ENCODE peak calls at places on chromosome 5, in nine cellular contexts. One of them, this sample, is unnamed.
A peak's percentile ranks its signal among the peaks of the same experiment; 100 is the strongest.

GRCh38 chr5:124741711-124742496 is 4.5 kb downstream of the ZNF608 start:
- DNase-seq in breast epithelium: no peak
- DNase-seq in GM12878: no peak
- DNase-seq in IMR-90: peak; percentile 83
- DNase-seq in adrenal gland: peak; percentile 62
- DNase-seq in heart left ventricle: no peak
- DNase-seq in stomach: peak; percentile 55
- DNase-seq in body of pancreas: peak; percentile 79
- DNase-seq in A549: no peak
- DNase-seq in this sample: no peak

GRCh38 chr5:163448491-163448890 is 11.1 kb downstream of the CCNG1 start:
- DNase-seq in breast epithelium: no peak
- DNase-seq in GM12878: no peak
- DNase-seq in IMR-90: no peak
- DNase-seq in adrenal gland: no peak
- DNase-seq in heart left ventricle: no peak
- DNase-seq in stomach: no peak
- DNase-seq in body of pancreas: no peak
- DNase-seq in A549: no peak
- DNase-seq in this sample: no peak

GRCh38 chr5:68344447-68345111 is 129.0 kb downstream of the PIK3R1 start:
- DNase-seq in breast epithelium: no peak
- DNase-seq in GM12878: no peak
- DNase-seq in IMR-90: peak; percentile 50
- DNase-seq in adrenal gland: peak; percentile 39
- DNase-seq in heart left ventricle: no peak
- DNase-seq in stomach: no peak
- DNase-seq in body of pancreas: no peak
- DNase-seq in A549: no peak
- DNase-seq in this sample: no peak

GRCh38 chr5:174769005-174769404 is 44.6 kb downstream of the MSX2 start:
- DNase-seq in breast epithelium: no peak
- DNase-seq in GM12878: no peak
- DNase-seq in IMR-90: no peak
- DNase-seq in adrenal gland: no peak
- DNase-seq in heart left ventricle: no peak
- DNase-seq in stomach: no peak
- DNase-seq in body of pancreas: no peak
- DNase-seq in A549: no peak
- DNase-seq in this sample: no peak

GRCh38 chr5:81854915-81855314 is 104.0 kb upstream of the SSBP2 start:
- DNase-seq in breast epithelium: no peak
- DNase-seq in GM12878: no peak
- DNase-seq in IMR-90: no peak
- DNase-seq in adrenal gland: no peak
- DNase-seq in heart left ventricle: no peak
- DNase-seq in stomach: no peak
- DNase-seq in body of pancreas: no peak
- DNase-seq in A549: no peak
- DNase-seq in this sample: no peak

GRCh38 chr5:115977988-115978387 is 15.7 kb downstream of the LVRN start:
- DNase-seq in breast epithelium: no peak
- DNase-seq in GM12878: no peak
- DNase-seq in IMR-90: peak; percentile 92
- DNase-seq in adrenal gland: no peak
- DNase-seq in heart left ventricle: no peak
- DNase-seq in stomach: no peak
- DNase-seq in body of pancreas: no peak
- DNase-seq in A549: no peak
- DNase-seq in this sample: no peak

GRCh38 chr5:113276001-113276400 is 158.8 kb downstream of the TSSK1B start:
- DNase-seq in breast epithelium: no peak
- DNase-seq in GM12878: no peak
- DNase-seq in IMR-90: no peak
- DNase-seq in adrenal gland: no peak
- DNase-seq in heart left ventricle: no peak
- DNase-seq in stomach: no peak
- DNase-seq in body of pancreas: no peak
- DNase-seq in A549: no peak
- DNase-seq in this sample: no peak

GRCh38 chr5:34415559-34416198 is 240.4 kb upstream of the RAI14 start:
- DNase-seq in breast epithelium: no peak
- DNase-seq in GM12878: peak; percentile 23
- DNase-seq in IMR-90: peak; percentile 63
- DNase-seq in adrenal gland: no peak
- DNase-seq in heart left ventricle: no peak
- DNase-seq in stomach: no peak
- DNase-seq in body of pancreas: no peak
- DNase-seq in A549: no peak
- DNase-seq in this sample: no peak

GRCh38 chr5:179914032-179914755 is 6.5 kb upstream of the TBC1D9B start:
- DNase-seq in breast epithelium: peak; percentile 67
- DNase-seq in GM12878: no peak
- DNase-seq in IMR-90: peak; percentile 53
- DNase-seq in adrenal gland: no peak
- DNase-seq in heart left ventricle: no peak
- DNase-seq in stomach: no peak
- DNase-seq in body of pancreas: no peak
- DNase-seq in A549: peak; percentile 25
- DNase-seq in this sample: no peak

GRCh38 chr5:56094579-56095361 is 100.0 kb upstream of the IL6ST start:
- DNase-seq in breast epithelium: no peak
- DNase-seq in GM12878: no peak
- DNase-seq in IMR-90: no peak
- DNase-seq in adrenal gland: no peak
- DNase-seq in heart left ventricle: no peak
- DNase-seq in stomach: no peak
- DNase-seq in body of pancreas: no peak
- DNase-seq in A549: no peak
- DNase-seq in this sample: no peak

GRCh38 chr5:40570408-40571129 is 109.1 kb upstream of the PTGER4 start:
- DNase-seq in breast epithelium: no peak
- DNase-seq in GM12878: peak; percentile 26
- DNase-seq in IMR-90: peak; percentile 90
- DNase-seq in adrenal gland: no peak
- DNase-seq in heart left ventricle: no peak
- DNase-seq in stomach: no peak
- DNase-seq in body of pancreas: no peak
- DNase-seq in A549: peak; percentile 8
- DNase-seq in this sample: no peak

GRCh38 chr5:44506561-44506960 is 117.3 kb upstream of the FGF10 start:
- DNase-seq in breast epithelium: no peak
- DNase-seq in GM12878: no peak
- DNase-seq in IMR-90: no peak
- DNase-seq in adrenal gland: no peak
- DNase-seq in heart left ventricle: no peak
- DNase-seq in stomach: no peak
- DNase-seq in body of pancreas: no peak
- DNase-seq in A549: no peak
- DNase-seq in this sample: no peak

GRCh38 chr5:91487420-91487819 is 104.3 kb upstream of the ARRDC3 start:
- DNase-seq in breast epithelium: no peak
- DNase-seq in GM12878: no peak
- DNase-seq in IMR-90: no peak
- DNase-seq in adrenal gland: no peak
- DNase-seq in heart left ventricle: no peak
- DNase-seq in stomach: no peak
- DNase-seq in body of pancreas: no peak
- DNase-seq in A549: no peak
- DNase-seq in this sample: no peak

GRCh38 chr5:61052870-61053269 is 107.9 kb downstream of the NDUFAF2 start:
- DNase-seq in breast epithelium: no peak
- DNase-seq in GM12878: no peak
- DNase-seq in IMR-90: peak; percentile 91
- DNase-seq in adrenal gland: no peak
- DNase-seq in heart left ventricle: no peak
- DNase-seq in stomach: no peak
- DNase-seq in body of pancreas: no peak
- DNase-seq in A549: peak; percentile 3
- DNase-seq in this sample: no peak

GRCh38 chr5:122311888-122312669 is at the start of gene SNCAIP:
- DNase-seq in breast epithelium: no peak
- DNase-seq in GM12878: no peak
- DNase-seq in IMR-90: peak; percentile 64
- DNase-seq in adrenal gland: peak; percentile 33
- DNase-seq in heart left ventricle: peak; percentile 71
- DNase-seq in stomach: peak; percentile 40
- DNase-seq in body of pancreas: peak; percentile 20
- DNase-seq in A549: peak; percentile 10
- DNase-seq in this sample: peak; percentile 78

GRCh38 chr5:65141487-65141886 is 340.2 kb downstream of the ADAMTS6 start:
- DNase-seq in breast epithelium: no peak
- DNase-seq in GM12878: no peak
- DNase-seq in IMR-90: no peak
- DNase-seq in adrenal gland: no peak
- DNase-seq in heart left ventricle: no peak
- DNase-seq in stomach: no peak
- DNase-seq in body of pancreas: no peak
- DNase-seq in A549: no peak
- DNase-seq in this sample: no peak

GRCh38 chr5:1543398-1544293 is 19.9 kb upstream of the LPCAT1 start:
- DNase-seq in breast epithelium: peak; percentile 10
- DNase-seq in GM12878: no peak
- DNase-seq in IMR-90: no peak
- DNase-seq in adrenal gland: no peak
- DNase-seq in heart left ventricle: peak; percentile 27
- DNase-seq in stomach: no peak
- DNase-seq in body of pancreas: no peak
- DNase-seq in A549: no peak
- DNase-seq in this sample: peak; percentile 33

GRCh38 chr5:16574789-16575785 is 41.7 kb downstream of the RETREG1 start:
- DNase-seq in breast epithelium: peak; percentile 76
- DNase-seq in GM12878: no peak
- DNase-seq in IMR-90: peak; percentile 89
- DNase-seq in adrenal gland: no peak
- DNase-seq in heart left ventricle: no peak
- DNase-seq in stomach: no peak
- DNase-seq in body of pancreas: no peak
- DNase-seq in A549: no peak
- DNase-seq in this sample: no peak

GRCh38 chr5:170070556-170071412 is 34.9 kb upstream of the FOXI1 start:
- DNase-seq in breast epithelium: no peak
- DNase-seq in GM12878: no peak
- DNase-seq in IMR-90: peak; percentile 45
- DNase-seq in adrenal gland: peak; percentile 53
- DNase-seq in heart left ventricle: no peak
- DNase-seq in stomach: no peak
- DNase-seq in body of pancreas: peak; percentile 7
- DNase-seq in A549: peak; percentile 52
- DNase-seq in this sample: peak; percentile 60

GRCh38 chr5:132495672-132496630 is 5.4 kb upstream of the IRF1 start:
- DNase-seq in breast epithelium: peak; percentile 93
- DNase-seq in GM12878: peak; percentile 72
- DNase-seq in IMR-90: peak; percentile 82
- DNase-seq in adrenal gland: peak; percentile 84
- DNase-seq in heart left ventricle: peak; percentile 96
- DNase-seq in stomach: peak; percentile 96
- DNase-seq in body of pancreas: peak; percentile 99
- DNase-seq in A549: peak; percentile 91
- DNase-seq in this sample: peak; percentile 94
- TF ChIP-seq POLR2A in breast epithelium: no peak
- TF ChIP-seq POLR2A in GM12878: peak; percentile 48
- TF ChIP-seq POLR2A in IMR-90: no peak
- TF ChIP-seq POLR2A in adrenal gland: peak; percentile 10
- TF ChIP-seq POLR2A in heart left ventricle: no peak
- TF ChIP-seq POLR2A in stomach: no peak
- TF ChIP-seq POLR2A in body of pancreas: peak; percentile 73
- TF ChIP-seq POLR2A in A549: peak; percentile 30
- TF ChIP-seq POLR2A in this sample: no peak

GRCh38 chr5:32604800-32605765 is 19.7 kb downstream of the SUB1 start:
- DNase-seq in breast epithelium: no peak
- DNase-seq in GM12878: no peak
- DNase-seq in IMR-90: no peak
- DNase-seq in adrenal gland: no peak
- DNase-seq in heart left ventricle: no peak
- DNase-seq in stomach: no peak
- DNase-seq in body of pancreas: no peak
- DNase-seq in A549: no peak
- DNase-seq in this sample: no peak
- TF ChIP-seq POLR2A in breast epithelium: no peak
- TF ChIP-seq POLR2A in GM12878: peak; percentile 65
- TF ChIP-seq POLR2A in IMR-90: no peak
- TF ChIP-seq POLR2A in adrenal gland: no peak
- TF ChIP-seq POLR2A in heart left ventricle: no peak
- TF ChIP-seq POLR2A in stomach: no peak
- TF ChIP-seq POLR2A in body of pancreas: no peak
- TF ChIP-seq POLR2A in A549: no peak
- TF ChIP-seq POLR2A in this sample: no peak

DNA sequence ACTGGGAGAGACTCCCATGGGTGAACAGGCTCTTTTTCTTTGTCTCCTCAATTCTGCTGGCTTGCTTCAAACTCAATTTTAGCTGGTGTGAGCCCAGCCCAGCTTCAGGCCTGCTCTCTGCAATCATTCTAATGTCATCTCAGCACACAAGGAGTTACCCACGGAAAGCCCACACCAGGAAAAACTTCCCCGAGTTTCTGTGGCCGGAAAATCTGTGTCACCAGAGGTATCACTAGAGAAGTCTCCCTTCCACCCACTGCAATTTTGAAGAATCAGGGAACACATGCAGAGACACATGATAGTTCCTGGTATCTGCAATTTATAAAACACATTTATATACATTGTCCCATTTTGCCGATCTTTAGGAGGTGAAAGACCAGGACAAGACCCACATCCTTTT is 13.5 kb upstream of the NDFIP1 start:
- DNase-seq in breast epithelium: no peak
- DNase-seq in GM12878: no peak
- DNase-seq in IMR-90: no peak
- DNase-seq in adrenal gland: no peak
- DNase-seq in heart left ventricle: no peak
- DNase-seq in stomach: no peak
- DNase-seq in body of pancreas: no peak
- DNase-seq in A549: no peak
- DNase-seq in this sample: no peak
- TF ChIP-seq POLR2A in breast epithelium: no peak
- TF ChIP-seq POLR2A in GM12878: no peak
- TF ChIP-seq POLR2A in IMR-90: no peak
- TF ChIP-seq POLR2A in adrenal gland: no peak
- TF ChIP-seq POLR2A in heart left ventricle: no peak
- TF ChIP-seq POLR2A in stomach: no peak
- TF ChIP-seq POLR2A in body of pancreas: no peak
- TF ChIP-seq POLR2A in A549: no peak
- TF ChIP-seq POLR2A in this sample: no peak

DNA sequence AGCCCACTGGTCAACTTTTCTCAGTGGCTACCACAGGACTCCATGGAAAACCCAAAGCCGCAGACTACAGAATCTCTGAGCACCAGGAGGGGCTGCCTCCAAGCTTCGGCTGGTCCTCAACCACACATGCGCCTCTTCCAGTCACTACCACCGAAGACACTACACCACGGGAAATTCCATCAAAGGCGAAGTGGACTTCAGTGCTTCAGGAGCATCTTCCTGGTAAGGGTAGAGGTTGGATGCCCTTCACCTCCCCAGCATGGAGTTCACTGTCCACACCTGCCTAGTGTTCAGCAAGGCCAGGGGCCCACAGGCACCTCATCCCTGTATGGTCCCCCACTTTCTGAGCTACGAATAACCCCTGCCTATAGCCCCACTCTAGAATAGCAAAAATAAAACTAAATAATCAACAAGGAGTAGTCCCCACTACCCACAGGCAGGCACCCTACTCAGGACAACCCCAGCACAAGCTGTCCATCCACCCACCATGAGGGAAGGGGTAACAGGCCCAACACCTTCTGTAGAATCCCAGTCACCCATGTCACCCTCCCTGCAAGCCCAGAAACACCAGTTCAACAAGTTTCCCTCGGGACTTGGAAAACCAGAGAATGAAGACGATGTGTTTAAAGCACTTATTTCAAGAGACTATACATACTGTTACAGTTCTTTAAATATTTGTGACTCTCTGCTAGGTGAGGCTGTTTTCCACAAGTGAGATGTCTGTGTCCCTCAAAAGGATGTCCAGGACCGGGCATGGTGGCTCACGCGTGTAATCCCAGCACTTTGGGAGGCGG is 2.6 kb downstream of the VDAC1 start:
- DNase-seq in breast epithelium: no peak
- DNase-seq in GM12878: no peak
- DNase-seq in IMR-90: no peak
- DNase-seq in adrenal gland: no peak
- DNase-seq in heart left ventricle: no peak
- DNase-seq in stomach: no peak
- DNase-seq in body of pancreas: no peak
- DNase-seq in A549: no peak
- DNase-seq in this sample: no peak
- TF ChIP-seq POLR2A in breast epithelium: no peak
- TF ChIP-seq POLR2A in GM12878: no peak
- TF ChIP-seq POLR2A in IMR-90: no peak
- TF ChIP-seq POLR2A in adrenal gland: no peak
- TF ChIP-seq POLR2A in heart left ventricle: no peak
- TF ChIP-seq POLR2A in stomach: no peak
- TF ChIP-seq POLR2A in body of pancreas: no peak
- TF ChIP-seq POLR2A in A549: no peak
- TF ChIP-seq POLR2A in this sample: no peak

This sample was measured in sigmoid colon.